ENCODE peak calls at places on chromosomes 5 and 9, in four cellular contexts. U, P, R and B are unnamed samples.
A peak's percentile ranks its signal among the peaks of the same experiment; 100 is the strongest.

GRCh38 chr5:139501376-139501775 is 18.8 kb upstream of the STING1 start:
- DNase-seq in U (no peak), P (no peak), R (no peak), B (no peak)

GRCh38 chr5:72433520-72433919 is 73.7 kb downstream of the ZNF366 start:
- DNase-seq in U (no peak), P (no peak), R (peak; percentile 43), B (no peak)

GRCh38 chr9:108671156-108671555 is 184.6 kb downstream of the ACTL7B start:
- DNase-seq in U (no peak), P (no peak), R (peak; percentile 31), B (no peak)

GRCh38 chr5:150119421-150120061 is 33.2 kb upstream of the CSF1R start:
- DNase-seq in U (no peak), P (peak; percentile 59), R (no peak), B (no peak)

GRCh38 chr9:94061864-94062263 is 22.4 kb upstream of the PTPDC1 start:
- DNase-seq in U (no peak), P (no peak), R (no peak), B (no peak)

GRCh38 chr9:19127881-19128719 is 808 bp upstream of the PLIN2 start:
- DNase-seq in U (no peak), P (peak; percentile 72), R (peak; percentile 54), B (peak; percentile 15)

GRCh38 chr9:129493002-129493713 is 127.7 kb downstream of the C9orf50 start:
- DNase-seq in U (no peak), P (no peak), R (no peak), B (no peak)

GRCh38 chr5:52469420-52469819 is 318.3 kb upstream of the ITGA1 start:
- DNase-seq in U (no peak), P (no peak), R (peak; percentile 0), B (peak; percentile 14)

GRCh38 chr9:95307538-95307937 is 10.0 kb downstream of the FANCC start:
- DNase-seq in U (no peak), P (no peak), R (no peak), B (no peak)

GRCh38 chr9:125296843-125297372 is 35.3 kb downstream of the GAPVD1 start:
- DNase-seq in U (no peak), P (no peak), R (no peak), B (no peak)

GRCh38 chr5:170338933-170339779 is 41.6 kb upstream of the LCP2 start:
- DNase-seq in U (no peak), P (no peak), R (no peak), B (peak; percentile 68)

GRCh38 chr5:59464969-59465368 is 428.6 kb downstream of the PDE4D start:
- DNase-seq in U (no peak), P (no peak), R (no peak), B (no peak)

GRCh38 chr9:25573281-25573680 is 105.0 kb downstream of the TUSC1 start:
- DNase-seq in U (no peak), P (no peak), R (no peak), B (no peak)

GRCh38 chr9:12708562-12709298 is 15.5 kb downstream of the TYRP1 start:
- DNase-seq in U (no peak), P (no peak), R (peak; percentile 65), B (no peak)

GRCh38 chr9:2620876-2621677 is 510 bp upstream of the VLDLR start:
- DNase-seq in U (peak; percentile 41), P (peak; percentile 90), R (peak; percentile 94), B (peak; percentile 10)

GRCh38 chr5:146158255-146158654 is 24.2 kb downstream of the LARS1 start:
- DNase-seq in U (no peak), P (no peak), R (no peak), B (no peak)

GRCh38 chr5:93941897-93942296 is 200.5 kb upstream of the POU5F2 start:
- DNase-seq in U (no peak), P (no peak), R (no peak), B (no peak)

GRCh38 chr9:106878943-106879916 is 16.3 kb downstream of the ZNF462 start:
- DNase-seq in U (peak; percentile 77), P (peak; percentile 74), R (peak; percentile 45), B (no peak)

GRCh38 chr5:116137544-116138378 is 52.9 kb downstream of the COMMD10 start:
- DNase-seq in U (no peak), P (no peak), R (peak; percentile 86), B (peak; percentile 33)

GRCh38 chr9:13513710-13514444 is 234.4 kb upstream of the MPDZ start:
- DNase-seq in U (peak; percentile 47), P (no peak), R (peak; percentile 64), B (no peak)

GRCh38 chr9:127977877-127978647 is 2.7 kb downstream of the EEIG1 start:
- DNase-seq in U (no peak), P (peak; percentile 89), R (peak; percentile 84), B (no peak)

GRCh38 chr5:43039468-43040286 is 442 bp downstream of the ANXA2R start:
- DNase-seq in U (no peak), P (peak; percentile 77), R (peak; percentile 89), B (peak; percentile 73)

GRCh38 chr5:96203761-96204160 is 229.3 kb downstream of the PCSK1 start:
- DNase-seq in U (no peak), P (no peak), R (peak; percentile 48), B (no peak)

GRCh38 chr9:107389617-107390071 is 99.9 kb downstream of the KLF4 start:
- DNase-seq in U (peak; percentile 92), P (no peak), R (peak; percentile 90), B (no peak)

GRCh38 chr5:139689631-139690384 is 41.7 kb downstream of the CXXC5 start:
- DNase-seq in U (no peak), P (no peak), R (peak; percentile 73), B (no peak)

GRCh38 chr9:127875306-127875966 is 2.0 kb downstream of the AK1 start:
- DNase-seq in U (no peak), P (no peak), R (peak; percentile 76), B (no peak)

GRCh38 chr9:130429831-130430230 is 14.9 kb upstream of the ASS1 start:
- DNase-seq in U (no peak), P (no peak), R (no peak), B (no peak)

GRCh38 chr9:135450956-135451355 is 28.6 kb upstream of the PPP1R26 start:
- DNase-seq in U (no peak), P (no peak), R (no peak), B (no peak)

GRCh38 chr9:87548159-87548558 is 50.5 kb downstream of the DAPK1 start:
- DNase-seq in U (no peak), P (no peak), R (no peak), B (no peak)

GRCh38 chr9:5610491-5610890 is 18.4 kb upstream of the RIC1 start:
- DNase-seq in U (no peak), P (no peak), R (no peak), B (no peak)

GRCh38 chr9:136814725-136815421 is 7.1 kb downstream of the RABL6 start:
- DNase-seq in U (no peak), P (no peak), R (no peak), B (no peak)

DNA sequence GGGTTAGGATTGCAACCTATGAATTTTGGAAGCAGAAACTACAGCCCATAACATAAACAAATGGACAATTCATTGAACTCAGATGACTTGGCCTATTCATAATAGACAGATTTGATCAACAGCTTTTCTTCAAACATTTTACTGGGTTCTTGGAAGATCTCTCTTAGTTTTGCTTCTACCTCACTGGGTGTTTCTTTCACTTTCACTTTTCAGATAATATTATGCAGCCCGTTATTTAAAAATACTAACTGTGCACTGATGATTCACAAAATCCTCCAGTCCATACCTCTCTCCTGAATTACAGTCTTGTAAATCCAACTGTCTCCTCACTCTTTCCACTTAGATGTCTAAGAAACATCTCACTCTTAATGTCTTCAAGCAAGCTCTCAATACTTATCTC is 183.5 kb upstream of the IRX1 start:
- DNase-seq in U (no peak), P (no peak), R (no peak), B (no peak)
- H3K4me3 ChIP-seq in U (no peak overlapping the region), P (no peak overlapping the region), R (no peak overlapping the region), B (no peak overlapping the region)

GRCh38 chr5:135553688-135554462 is 18.1 kb upstream of the NEUROG1 start:
- DNase-seq in U (no peak), P (no peak), R (peak; percentile 36), B (no peak)
- H3K27me3 ChIP-seq in U (peaks cover 12% of the 10 kb centered on the region), P (peaks cover 4% of the 10 kb centered on the region), R (peaks cover 58% of the 10 kb centered on the region), B (no peaks in the 10 kb centered on the region)

GRCh38 chr5:124626053-124626452 is 120.4 kb downstream of the ZNF608 start:
- DNase-seq in U (no peak), P (no peak), R (no peak), B (no peak)
- H3K36me3 ChIP-seq in U (no peaks in the 10 kb centered on the region), P (no peaks in the 10 kb centered on the region), R (no peaks in the 10 kb centered on the region), B (no peaks in the 10 kb centered on the region)

GRCh38 chr9:72092820-72093219 is 32.4 kb upstream of the C9orf57 start:
- DNase-seq in U (no peak), P (no peak), R (no peak), B (no peak)
- H3K4me3 ChIP-seq in U (no peak overlapping the region), P (no peak overlapping the region), R (no peak overlapping the region), B (no peak overlapping the region)

GRCh38 chr9:126595982-126596381 is 17.7 kb upstream of the LMX1B start:
- DNase-seq in U (no peak), P (no peak), R (no peak), B (no peak)
- H3K27me3 ChIP-seq in U (no peaks in the 10 kb centered on the region), P (no peaks in the 10 kb centered on the region), R (peaks cover 72% of the 10 kb centered on the region), B (peaks cover 8% of the 10 kb centered on the region)

DNA sequence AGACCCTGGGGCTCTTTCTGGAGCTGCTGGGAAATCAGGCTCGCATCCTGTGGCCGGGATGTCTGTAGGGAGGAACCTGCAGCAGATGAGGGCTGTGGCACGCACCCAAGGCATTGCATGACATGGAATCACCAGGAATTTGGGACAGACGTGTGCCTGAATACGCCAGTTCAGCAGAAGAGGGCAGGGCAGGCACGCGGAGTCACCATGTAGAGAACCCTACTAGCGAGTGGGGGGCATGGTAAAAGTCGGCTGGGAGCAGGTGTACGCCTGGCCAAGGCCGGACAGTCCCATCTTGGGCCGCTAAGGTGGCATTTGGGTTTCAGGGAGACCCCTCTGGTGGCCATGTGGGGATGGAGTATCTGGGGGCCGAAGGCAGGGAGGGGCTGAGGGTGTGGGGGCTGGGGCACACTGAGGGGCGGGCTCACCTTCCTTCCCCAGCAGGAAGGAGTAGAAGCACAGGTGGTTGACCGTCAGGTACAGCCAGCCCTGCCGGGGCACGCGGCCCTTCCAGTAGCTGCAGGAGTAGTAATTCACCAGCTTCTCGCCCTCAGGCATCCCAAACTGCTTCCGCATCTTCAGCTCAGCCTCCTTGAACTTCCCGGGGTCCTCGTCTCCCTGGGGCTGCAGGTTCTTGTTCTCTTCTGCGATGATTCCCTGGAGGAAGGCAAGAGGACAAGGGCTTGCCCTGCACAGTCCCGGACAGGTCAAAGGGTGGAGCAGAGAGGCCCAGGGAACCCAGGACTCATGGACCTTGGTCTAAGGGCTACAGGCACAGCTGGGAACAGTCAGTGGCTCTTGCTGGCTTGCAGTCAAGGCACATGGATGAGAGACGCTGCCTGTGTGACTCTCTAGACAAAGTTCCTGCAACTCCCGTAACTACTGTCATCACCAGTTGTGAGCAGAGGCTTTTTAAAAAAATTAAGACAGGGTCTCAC is 13.5 kb downstream of the TBC1D9B start:
- DNase-seq in U (no peak), P (no peak), R (no peak), B (no peak)
- H3K36me3 ChIP-seq in U (peaks cover 38% of the 10 kb centered on the region), P (peaks cover 78% of the 10 kb centered on the region), R (peaks cover 90% of the 10 kb centered on the region), B (peaks cover 10% of the 10 kb centered on the region)